ENCODE peak calls at places on chromosome 12, in seven cellular contexts. One of them, this sample, is unnamed.

GRCh38 chr12:105194947-105195346 is 41.0 kb downstream of the APPL2 start:
- DNase-seq in left ventricle myocardium inferior: no peak
- DNase-seq in prostate gland: no peak
- DNase-seq in transverse colon: no peak
- DNase-seq in upper lobe of left lung: no peak
- DNase-seq in suprapubic skin: no peak
- DNase-seq in endodermal cell: no peak
- DNase-seq in this sample: no peak

GRCh38 chr12:80632835-80633234 is 74.6 kb upstream of the MYF6 start:
- DNase-seq in left ventricle myocardium inferior: no peak
- DNase-seq in endodermal cell: peak; percentile 93
- DNase-seq in upper lobe of left lung: no peak
- DNase-seq in suprapubic skin: no peak
- DNase-seq in transverse colon: no peak
- DNase-seq in prostate gland: no peak
- DNase-seq in this sample: no peak

GRCh38 chr12:32666018-32666417 is 13.1 kb upstream of the DNM1L start:
- DNase-seq in endodermal cell: no peak
- DNase-seq in suprapubic skin: no peak
- DNase-seq in upper lobe of left lung: no peak
- DNase-seq in transverse colon: no peak
- DNase-seq in prostate gland: no peak
- DNase-seq in left ventricle myocardium inferior: no peak
- DNase-seq in this sample: no peak

GRCh38 chr12:130357241-130357640 is 19.6 kb downstream of the PIWIL1 start:
- DNase-seq in transverse colon: no peak
- DNase-seq in suprapubic skin: no peak
- DNase-seq in prostate gland: no peak
- DNase-seq in left ventricle myocardium inferior: no peak
- DNase-seq in upper lobe of left lung: no peak
- DNase-seq in endodermal cell: no peak
- DNase-seq in this sample: no peak

GRCh38 chr12:14901228-14901562 is 15.5 kb upstream of the MGP start:
- DNase-seq in suprapubic skin: no peak
- DNase-seq in transverse colon: no peak
- DNase-seq in prostate gland: no peak
- DNase-seq in left ventricle myocardium inferior: peak; percentile 35
- DNase-seq in upper lobe of left lung: no peak
- DNase-seq in endodermal cell: peak; percentile 72
- DNase-seq in this sample: no peak

GRCh38 chr12:127393896-127394295 is 873.1 kb upstream of the TMEM132C start:
- DNase-seq in endodermal cell: no peak
- DNase-seq in transverse colon: no peak
- DNase-seq in suprapubic skin: no peak
- DNase-seq in upper lobe of left lung: no peak
- DNase-seq in prostate gland: no peak
- DNase-seq in left ventricle myocardium inferior: no peak
- DNase-seq in this sample: no peak

GRCh38 chr12:20458011-20458410 is 89.7 kb downstream of the PDE3A start:
- DNase-seq in left ventricle myocardium inferior: no peak
- DNase-seq in prostate gland: no peak
- DNase-seq in upper lobe of left lung: no peak
- DNase-seq in endodermal cell: no peak
- DNase-seq in suprapubic skin: no peak
- DNase-seq in transverse colon: no peak
- DNase-seq in this sample: no peak

GRCh38 chr12:6212086-6212485 is 11.9 kb downstream of the CD9 start:
- DNase-seq in left ventricle myocardium inferior: no peak
- DNase-seq in suprapubic skin: no peak
- DNase-seq in prostate gland: no peak
- DNase-seq in transverse colon: no peak
- DNase-seq in endodermal cell: no peak
- DNase-seq in upper lobe of left lung: no peak
- DNase-seq in this sample: no peak

GRCh38 chr12:46556820-46557524 is 184.4 kb upstream of the SLC38A2 start:
- DNase-seq in transverse colon: no peak
- DNase-seq in prostate gland: no peak
- DNase-seq in upper lobe of left lung: no peak
- DNase-seq in left ventricle myocardium inferior: no peak
- DNase-seq in suprapubic skin: no peak
- DNase-seq in endodermal cell: no peak
- DNase-seq in this sample: no peak

GRCh38 chr12:82873951-82874350 is 187.2 kb downstream of the TMTC2 start:
- DNase-seq in endodermal cell: no peak
- DNase-seq in prostate gland: no peak
- DNase-seq in left ventricle myocardium inferior: no peak
- DNase-seq in upper lobe of left lung: no peak
- DNase-seq in suprapubic skin: no peak
- DNase-seq in transverse colon: no peak
- DNase-seq in this sample: no peak

GRCh38 chr12:45989277-45989856 is 1.0 kb downstream of the SCAF11 start:
- DNase-seq in prostate gland: no peak
- DNase-seq in endodermal cell: no peak
- DNase-seq in transverse colon: no peak
- DNase-seq in upper lobe of left lung: peak; percentile 78
- DNase-seq in left ventricle myocardium inferior: no peak
- DNase-seq in suprapubic skin: no peak
- DNase-seq in this sample: no peak

GRCh38 chr12:6336859-6337744 is 4.8 kb downstream of the TNFRSF1A start:
- DNase-seq in upper lobe of left lung: peak; percentile 61
- DNase-seq in transverse colon: peak; percentile 62
- DNase-seq in suprapubic skin: no peak
- DNase-seq in left ventricle myocardium inferior: no peak
- DNase-seq in endodermal cell: no peak
- DNase-seq in prostate gland: no peak
- DNase-seq in this sample: no peak

GRCh38 chr12:49338830-49339463 is 2.0 kb upstream of the C1QL4 start:
- DNase-seq in prostate gland: no peak
- DNase-seq in endodermal cell: peak; percentile 58
- DNase-seq in upper lobe of left lung: peak; percentile 10
- DNase-seq in suprapubic skin: peak; percentile 36
- DNase-seq in left ventricle myocardium inferior: no peak
- DNase-seq in transverse colon: no peak
- DNase-seq in this sample: no peak

GRCh38 chr12:46368684-46369083 is 3.9 kb downstream of the SLC38A2 start:
- DNase-seq in endodermal cell: no peak
- DNase-seq in suprapubic skin: no peak
- DNase-seq in left ventricle myocardium inferior: no peak
- DNase-seq in prostate gland: no peak
- DNase-seq in upper lobe of left lung: no peak
- DNase-seq in transverse colon: no peak
- DNase-seq in this sample: no peak

GRCh38 chr12:21643758-21644157 is 13.9 kb downstream of the LDHB start:
- DNase-seq in left ventricle myocardium inferior: no peak
- DNase-seq in upper lobe of left lung: no peak
- DNase-seq in endodermal cell: no peak
- DNase-seq in prostate gland: no peak
- DNase-seq in transverse colon: no peak
- DNase-seq in suprapubic skin: no peak
- DNase-seq in this sample: no peak

GRCh38 chr12:47415054-47415453 is 290.8 kb downstream of the RPAP3 start:
- DNase-seq in left ventricle myocardium inferior: no peak
- DNase-seq in transverse colon: no peak
- DNase-seq in upper lobe of left lung: no peak
- DNase-seq in endodermal cell: no peak
- DNase-seq in suprapubic skin: no peak
- DNase-seq in prostate gland: no peak
- DNase-seq in this sample: no peak

GRCh38 chr12:55739025-55739378 is 3.9 kb upstream of the GDF11 start:
- DNase-seq in upper lobe of left lung: no peak
- DNase-seq in prostate gland: no peak
- DNase-seq in transverse colon: no peak
- DNase-seq in left ventricle myocardium inferior: no peak
- DNase-seq in endodermal cell: no peak
- DNase-seq in suprapubic skin: no peak
- DNase-seq in this sample: no peak
- H3K4me3 ChIP-seq in upper lobe of left lung: peak overlapping the region; percentile 61
- H3K4me3 ChIP-seq in prostate gland: peak overlapping the region; percentile 41
- H3K4me3 ChIP-seq in transverse colon: no peak overlapping the region
- H3K4me3 ChIP-seq in left ventricle myocardium inferior: peak overlapping the region; percentile 66
- H3K4me3 ChIP-seq in endodermal cell: peak overlapping the region; percentile 88
- H3K4me3 ChIP-seq in suprapubic skin: peak overlapping the region; percentile 63
- H3K4me3 ChIP-seq in this sample: peak overlapping the region; percentile 60

GRCh38 chr12:124397807-124398577 is 103.1 kb downstream of the RFLNA start:
- DNase-seq in transverse colon: peak; percentile 72
- DNase-seq in endodermal cell: no peak
- DNase-seq in suprapubic skin: no peak
- DNase-seq in prostate gland: peak; percentile 51
- DNase-seq in upper lobe of left lung: peak; percentile 54
- DNase-seq in left ventricle myocardium inferior: no peak
- DNase-seq in this sample: no peak

GRCh38 chr12:124398578-124399227 is 103.8 kb downstream of the RFLNA start:
- DNase-seq in prostate gland: no peak
- DNase-seq in endodermal cell: no peak
- DNase-seq in upper lobe of left lung: no peak
- DNase-seq in left ventricle myocardium inferior: peak; percentile 77
- DNase-seq in suprapubic skin: peak; percentile 91
- DNase-seq in transverse colon: peak; percentile 60
- DNase-seq in this sample: no peak

GRCh38 chr12:124395986-124396385 is 101.1 kb downstream of the RFLNA start:
- DNase-seq in endodermal cell: no peak
- DNase-seq in left ventricle myocardium inferior: no peak
- DNase-seq in transverse colon: peak; percentile 53
- DNase-seq in suprapubic skin: no peak
- DNase-seq in prostate gland: no peak
- DNase-seq in upper lobe of left lung: no peak
- DNase-seq in this sample: no peak

GRCh38 chr12:124396544-124397398 is 101.9 kb downstream of the RFLNA start:
- DNase-seq in endodermal cell: no peak
- DNase-seq in transverse colon: peak; percentile 86
- DNase-seq in prostate gland: peak; percentile 53
- DNase-seq in suprapubic skin: no peak
- DNase-seq in upper lobe of left lung: no peak
- DNase-seq in left ventricle myocardium inferior: peak; percentile 79
- DNase-seq in this sample: no peak

DNA sequence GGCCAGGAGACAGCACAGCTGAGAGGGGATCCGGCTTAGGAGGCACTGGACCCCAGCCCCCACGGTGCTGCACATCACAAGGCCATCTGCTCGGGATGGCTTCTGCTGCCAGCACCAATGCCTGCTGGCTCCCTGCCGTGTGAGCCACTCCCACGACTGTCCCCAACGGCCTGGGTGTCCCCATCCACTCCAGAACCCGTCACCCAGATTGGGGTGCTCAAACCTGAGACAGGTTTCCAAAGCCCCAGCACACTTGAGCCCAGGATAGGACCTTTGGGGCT is 102.4 kb downstream of the RFLNA start:
- DNase-seq in transverse colon: no peak
- DNase-seq in suprapubic skin: no peak
- DNase-seq in upper lobe of left lung: no peak
- DNase-seq in prostate gland: no peak
- DNase-seq in endodermal cell: no peak
- DNase-seq in left ventricle myocardium inferior: no peak
- DNase-seq in this sample: no peak
- H3K4me1 ChIP-seq in transverse colon: peaks cover 77% of the 10 kb centered on the region
- H3K4me1 ChIP-seq in suprapubic skin: peaks cover 69% of the 10 kb centered on the region
- H3K4me1 ChIP-seq in upper lobe of left lung: peaks cover 63% of the 10 kb centered on the region
- H3K4me1 ChIP-seq in prostate gland: peaks cover 38% of the 10 kb centered on the region
- H3K4me1 ChIP-seq in endodermal cell: peaks cover 3% of the 10 kb centered on the region
- H3K4me1 ChIP-seq in left ventricle myocardium inferior: peaks cover 85% of the 10 kb centered on the region
- H3K4me1 ChIP-seq in this sample: peaks cover 77% of the 10 kb centered on the region

DNA sequence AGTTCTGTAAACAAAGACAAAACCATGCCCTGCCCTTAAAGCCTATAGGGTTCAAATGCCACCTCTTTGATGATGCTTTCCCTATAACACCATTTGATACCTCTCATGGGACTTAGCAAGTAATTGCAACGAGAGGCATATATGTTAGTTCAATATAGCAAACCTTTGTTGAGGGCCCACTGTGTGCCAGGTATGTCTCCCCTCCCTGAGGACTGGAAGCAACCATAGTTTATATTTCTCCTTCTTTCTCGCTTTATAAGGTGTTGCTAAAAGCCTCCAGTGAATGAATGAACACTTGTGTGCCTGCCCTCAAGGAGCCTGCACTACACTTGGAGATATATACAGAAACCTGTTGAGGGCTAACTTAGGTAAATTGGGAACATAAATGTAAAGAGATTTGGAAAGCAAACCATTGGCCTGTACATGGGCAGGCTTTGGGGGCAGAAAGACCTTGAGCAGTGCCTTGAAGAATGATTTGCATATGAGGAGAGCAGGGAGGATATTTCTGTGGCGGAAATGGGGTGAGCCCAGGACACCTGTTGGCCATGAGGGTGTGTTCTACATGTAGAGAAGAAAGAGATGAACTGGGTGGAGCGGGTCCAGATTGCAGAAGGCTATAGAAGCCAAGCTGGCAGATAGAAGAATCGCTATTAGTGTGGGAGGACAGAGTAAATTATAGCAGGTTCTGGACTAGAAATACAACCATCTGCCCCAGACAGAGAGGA is 1.8 kb upstream of the CKAP4 start:
- DNase-seq in endodermal cell: peak; percentile 35
- DNase-seq in suprapubic skin: no peak
- DNase-seq in left ventricle myocardium inferior: no peak
- DNase-seq in upper lobe of left lung: no peak
- DNase-seq in prostate gland: no peak
- DNase-seq in transverse colon: peak; percentile 75
- DNase-seq in this sample: peak; percentile 70
- H3K27ac ChIP-seq in endodermal cell: no peak overlapping the region
- H3K27ac ChIP-seq in suprapubic skin: peak overlapping the region; percentile 98
- H3K27ac ChIP-seq in left ventricle myocardium inferior: peak overlapping the region; percentile 98
- H3K27ac ChIP-seq in upper lobe of left lung: peak overlapping the region; percentile 98
- H3K27ac ChIP-seq in prostate gland: no peak overlapping the region
- H3K27ac ChIP-seq in transverse colon: peak overlapping the region; percentile 92
- H3K27ac ChIP-seq in this sample: peak overlapping the region; percentile 99

GRCh38 chr12:12428047-12428446 is 71.2 kb downstream of the BORCS5 start:
- DNase-seq in endodermal cell: no peak
- DNase-seq in suprapubic skin: no peak
- DNase-seq in upper lobe of left lung: no peak
- DNase-seq in prostate gland: no peak
- DNase-seq in transverse colon: no peak
- DNase-seq in left ventricle myocardium inferior: no peak
- DNase-seq in this sample: no peak
- H3K4me3 ChIP-seq in endodermal cell: no peak overlapping the region
- H3K4me3 ChIP-seq in suprapubic skin: no peak overlapping the region
- H3K4me3 ChIP-seq in upper lobe of left lung: no peak overlapping the region
- H3K4me3 ChIP-seq in prostate gland: no peak overlapping the region
- H3K4me3 ChIP-seq in transverse colon: no peak overlapping the region
- H3K4me3 ChIP-seq in left ventricle myocardium inferior: no peak overlapping the region
- H3K4me3 ChIP-seq in this sample: no peak overlapping the region

DNA sequence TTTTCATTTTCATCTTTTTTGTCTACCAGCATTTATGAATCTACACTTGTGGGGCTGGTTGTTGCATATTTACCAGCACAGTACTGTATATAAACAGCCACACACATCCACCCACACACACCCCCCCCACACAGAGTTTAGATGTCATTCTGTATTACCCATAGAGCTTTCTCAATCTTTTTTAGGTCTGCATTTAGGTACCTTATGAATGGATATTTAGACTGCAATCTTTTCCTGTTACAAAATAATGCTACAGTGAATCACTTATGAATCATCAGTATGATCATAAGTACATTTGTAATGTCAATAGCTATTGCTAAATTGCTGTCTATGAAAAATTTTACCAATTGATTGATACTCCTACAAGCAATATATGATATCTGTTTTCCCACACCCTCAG is 67.3 kb upstream of the STK38L start:
- DNase-seq in suprapubic skin: no peak
- DNase-seq in transverse colon: no peak
- DNase-seq in endodermal cell: no peak
- DNase-seq in prostate gland: no peak
- DNase-seq in left ventricle myocardium inferior: no peak
- DNase-seq in upper lobe of left lung: no peak
- DNase-seq in this sample: no peak
- H3K4me1 ChIP-seq in suprapubic skin: peaks cover 16% of the 10 kb centered on the region
- H3K4me1 ChIP-seq in transverse colon: peaks cover 25% of the 10 kb centered on the region
- H3K4me1 ChIP-seq in endodermal cell: peaks cover 3% of the 10 kb centered on the region
- H3K4me1 ChIP-seq in prostate gland: no peaks in the 10 kb centered on the region
- H3K4me1 ChIP-seq in left ventricle myocardium inferior: peaks cover 21% of the 10 kb centered on the region
- H3K4me1 ChIP-seq in upper lobe of left lung: peaks cover 3% of the 10 kb centered on the region
- H3K4me1 ChIP-seq in this sample: peaks cover 13% of the 10 kb centered on the region

GRCh38 chr12:89880695-89881350 is 172.2 kb upstream of the ATP2B1 start:
- DNase-seq in endodermal cell: no peak
- DNase-seq in suprapubic skin: no peak
- DNase-seq in left ventricle myocardium inferior: no peak
- DNase-seq in prostate gland: no peak
- DNase-seq in transverse colon: peak; percentile 31
- DNase-seq in upper lobe of left lung: no peak
- DNase-seq in this sample: no peak
- H3K27ac ChIP-seq in endodermal cell: no peak overlapping the region
- H3K27ac ChIP-seq in suprapubic skin: no peak overlapping the region
- H3K27ac ChIP-seq in left ventricle myocardium inferior: no peak overlapping the region
- H3K27ac ChIP-seq in prostate gland: no peak overlapping the region
- H3K27ac ChIP-seq in transverse colon: peak overlapping the region; percentile 53
- H3K27ac ChIP-seq in upper lobe of left lung: no peak overlapping the region
- H3K27ac ChIP-seq in this sample: no peak overlapping the region